ENCODE peak calls at places on chromosomes 5 and 9, in four cellular contexts. S, P, T and N are unnamed samples.

GRCh38 chr5:52837068-52837467 is 49.4 kb downstream of the ITGA1 start:
- DNase-seq in S (peak; percentile 76), P (no peak), T (no peak), N (no peak)

GRCh38 chr5:169190860-169191259 is 110.1 kb downstream of the SLIT3 start:
- DNase-seq in S (no peak), P (no peak), T (no peak), N (no peak)

GRCh38 chr5:179345429-179346321 is at the start of gene ADAMTS2:
- DNase-seq in S (no peak), P (peak; percentile 79), T (no peak), N (no peak)

GRCh38 chr5:8842906-8843590 is 702.8 kb downstream of the SEMA5A start:
- DNase-seq in S (no peak), P (no peak), T (no peak), N (no peak)

GRCh38 chr9:135216666-135217431 is 129.4 kb downstream of the OLFM1 start:
- DNase-seq in S (no peak), P (no peak), T (no peak), N (no peak)

GRCh38 chr9:68552700-68553099 is 12.0 kb upstream of the TMEM252 start:
- DNase-seq in S (no peak), P (no peak), T (no peak), N (no peak)

GRCh38 chr5:62521319-62521718 is 57.3 kb upstream of the LRRC70 start:
- DNase-seq in S (no peak), P (no peak), T (no peak), N (no peak)

GRCh38 chr5:99104538-99105132 is 175.8 kb upstream of the CHD1 start:
- DNase-seq in S (peak; percentile 67), P (peak; percentile 25), T (peak; percentile 13), N (no peak)

GRCh38 chr5:60719329-60719728 is 19.4 kb upstream of the DEPDC1B start:
- DNase-seq in S (no peak), P (no peak), T (no peak), N (no peak)

GRCh38 chr5:87120518-87121314 is 147.0 kb upstream of the RASA1 start:
- DNase-seq in S (peak; percentile 87), P (no peak), T (no peak), N (no peak)

GRCh38 chr5:173515526-173515925 is 100.9 kb downstream of the BOD1 start:
- DNase-seq in S (no peak), P (no peak), T (no peak), N (peak; percentile 3)

GRCh38 chr9:77851862-77852602 is 179.6 kb downstream of the GNAQ start:
- DNase-seq in S (peak; percentile 66), P (no peak), T (peak; percentile 39), N (no peak)

GRCh38 chr5:114120166-114120565 is 241.7 kb upstream of the KCNN2 start:
- DNase-seq in S (no peak), P (no peak), T (no peak), N (no peak)

GRCh38 chr5:111360173-111360572 is 136.0 kb downstream of the CAMK4 start:
- DNase-seq in S (no peak), P (no peak), T (no peak), N (no peak)

DNA sequence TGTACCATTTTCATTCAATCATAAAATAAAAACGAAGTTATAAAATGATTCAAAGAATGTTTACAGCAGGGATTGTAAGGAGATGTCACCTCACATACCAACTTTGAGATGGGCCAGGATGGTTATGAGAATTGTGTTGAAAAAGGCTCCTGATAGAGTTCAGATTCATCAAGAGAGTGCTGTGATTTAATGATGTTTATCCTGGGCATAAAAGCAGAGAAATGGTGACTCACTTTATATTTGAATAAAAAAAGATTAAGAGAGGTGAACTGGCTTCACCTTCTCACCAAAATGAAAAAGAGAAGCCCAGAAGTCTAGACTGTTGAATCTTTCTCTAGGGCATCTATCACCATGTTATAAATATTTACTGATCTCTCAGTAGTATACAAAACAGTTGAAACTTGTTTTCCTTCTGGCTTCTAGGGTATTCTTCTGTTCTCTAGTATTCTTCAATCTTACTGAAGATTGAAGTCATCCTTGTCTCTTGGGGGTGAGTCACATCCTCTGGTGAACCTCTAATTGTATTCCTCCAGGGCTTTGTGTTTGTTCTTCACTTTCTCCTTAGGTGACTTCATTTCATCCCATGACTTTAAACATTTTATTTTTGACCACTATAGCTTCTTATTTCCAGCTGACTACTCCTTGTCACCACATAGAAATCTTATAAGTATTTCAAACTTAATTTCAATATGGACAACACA is 1237.2 kb upstream of the C9orf72 start:
- DNase-seq in S (no peak), P (no peak), T (no peak), N (no peak)
- TF ChIP-seq JUN in S (no peak), P (no peak), T (no peak), N (no peak)

GRCh38 chr5:175477440-175477839 is 920 bp upstream of the SFXN1 start:
- DNase-seq in S (no peak), P (no peak), T (no peak), N (no peak)
- H3K9ac ChIP-seq in S (no peak overlapping the region), P (no peak overlapping the region), T (no peak overlapping the region), N (no peak overlapping the region)

GRCh38 chr5:43389679-43390329 is 22.4 kb downstream of the CCL28 start:
- DNase-seq in S (peak; percentile 81), P (peak; percentile 87), T (peak; percentile 87), N (peak; percentile 46)
- TF ChIP-seq JUN in S (no peak), P (peak; percentile 7), T (no peak), N (no peak)

GRCh38 chr5:163705983-163706771 is 200.8 kb downstream of the MAT2B start:
- DNase-seq in S (peak; percentile 83), P (no peak), T (no peak), N (no peak)
- H3K9ac ChIP-seq in S (peak overlapping the region; percentile 86), P (no peak overlapping the region), T (no peak overlapping the region), N (no peak overlapping the region)

DNA sequence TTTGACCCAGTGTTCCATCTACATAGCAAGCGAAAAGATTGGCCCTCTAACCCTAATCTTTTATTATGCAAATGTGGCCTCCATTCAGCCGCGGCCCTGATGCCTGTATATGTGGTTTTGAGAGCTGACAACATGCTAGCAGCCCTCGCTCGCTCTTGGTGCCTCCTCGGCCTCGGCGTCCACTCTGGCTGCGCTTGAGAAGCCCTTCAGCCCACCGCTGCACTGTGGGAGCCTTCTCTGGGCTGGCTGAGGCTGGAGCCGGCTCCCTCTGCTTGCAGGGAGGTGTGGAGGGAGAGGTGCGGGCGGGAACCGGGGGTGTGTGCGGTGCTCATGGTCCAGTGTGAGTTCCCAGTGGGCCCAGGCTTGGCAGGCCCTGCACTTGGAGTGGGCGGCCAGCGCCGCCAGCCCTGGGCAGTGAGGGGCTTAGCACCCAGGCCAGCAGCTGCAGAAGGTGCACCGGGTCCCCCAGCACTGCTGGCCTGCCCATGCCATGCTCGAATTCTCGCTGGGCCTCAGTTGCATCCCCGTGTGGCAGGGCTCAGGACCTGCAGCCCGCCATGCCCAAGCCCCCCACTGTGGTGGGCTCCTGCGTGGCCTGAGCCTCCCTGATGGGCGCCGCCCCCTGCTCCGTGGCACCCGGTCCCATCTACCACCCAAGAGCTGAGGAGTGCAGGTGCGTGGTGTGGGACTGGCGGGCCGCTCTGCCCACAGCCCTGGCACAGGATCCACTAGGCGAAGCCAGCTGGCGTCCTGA is 757.5 kb upstream of the CTNND2 start:
- DNase-seq in S (no peak), P (no peak), T (no peak), N (peak; percentile 47)
- TF ChIP-seq JUN in S (no peak), P (no peak), T (no peak), N (no peak)

GRCh38 chr9:35517136-35517535 is 27.2 kb downstream of the RUSC2 start:
- DNase-seq in S (no peak), P (no peak), T (peak; percentile 73), N (no peak)

GRCh38 chr9:35518212-35518917 is 28.5 kb downstream of the RUSC2 start:
- DNase-seq in S (peak; percentile 80), P (no peak), T (peak; percentile 96), N (no peak)

GRCh38 chr9:35516481-35516880 is 26.6 kb downstream of the RUSC2 start:
- DNase-seq in S (peak; percentile 43), P (no peak), T (no peak), N (no peak)

GRCh38 chr9:35518981-35519679 is 29.2 kb downstream of the RUSC2 start:
- DNase-seq in S (peak; percentile 55), P (no peak), T (no peak), N (no peak)

GRCh38 chr9:35517552-35518211 is 27.8 kb downstream of the RUSC2 start:
- DNase-seq in S (no peak), P (no peak), T (no peak), N (no peak)
- H3K9ac ChIP-seq in S (peak overlapping the region; percentile 66), P (no peak overlapping the region), T (peak overlapping the region; percentile 37), N (no peak overlapping the region)